ENCODE peak calls at places on chromosomes 2 and 18, in five cellular contexts. Z is AG20443, Q is Caco-2, T is iris pigment epithelial cell, H is breast epithelium. K is an unnamed sample.
A peak's percentile ranks its signal among the peaks of the same experiment; 100 is the strongest.

GRCh38 chr18:2083691-2084090 is 487.6 kb downstream of the METTL4 start:
- DNase-seq in Z (no peak), Q (no peak), T (peak; percentile 8), H (no peak), K (no peak)

GRCh38 chr2:72548081-72548764 is 277.6 kb downstream of the EXOC6B start:
- DNase-seq in Z (no peak), H (no peak), Q (peak; percentile 71), T (no peak), K (no peak)

GRCh38 chr2:240134466-240134865 is 1.6 kb downstream of the COPS9 start:
- DNase-seq in H (no peak), Q (no peak), T (no peak), Z (no peak), K (no peak)

GRCh38 chr2:70461981-70462876 is 91.4 kb downstream of the TGFA start:
- DNase-seq in T (no peak), H (no peak), Q (no peak), Z (no peak), K (no peak)

GRCh38 chr2:1891147-1891546 is 146.8 kb upstream of the PXDN start:
- DNase-seq in Z (no peak), T (no peak), Q (no peak), H (no peak), K (no peak)

GRCh38 chr18:54777989-54778388 is 50.3 kb upstream of the RAB27B start:
- DNase-seq in Z (no peak), T (no peak), Q (no peak), H (no peak), K (no peak)

GRCh38 chr2:234596696-234597575 is 100.1 kb upstream of the ARL4C start:
- DNase-seq in Q (no peak), T (no peak), Z (no peak), H (no peak), K (no peak)

GRCh38 chr2:23632831-23633395 is 247.9 kb downstream of the KLHL29 start:
- DNase-seq in Z (no peak), T (no peak), Q (no peak), H (no peak), K (no peak)

GRCh38 chr2:41989503-41990180 is 58.2 kb upstream of the PKDCC start:
- DNase-seq in Q (peak; percentile 59), Z (no peak), T (peak; percentile 89), H (no peak), K (no peak)

GRCh38 chr18:39871976-39872375 is 2083.1 kb upstream of the PIK3C3 start:
- DNase-seq in T (peak; percentile 42), Q (no peak), H (no peak), Z (no peak), K (no peak)

GRCh38 chr2:187453078-187453641 is 5.1 kb upstream of the CALCRL start:
- DNase-seq in Q (no peak), T (peak; percentile 21), H (no peak), Z (peak; percentile 20), K (no peak)

GRCh38 chr2:229314117-229314516 is 43.0 kb upstream of the PID1 start:
- DNase-seq in Z (no peak), T (peak; percentile 5), H (no peak), Q (no peak), K (no peak)

GRCh38 chr2:168731002-168731401 is 71.4 kb upstream of the NOSTRIN start:
- DNase-seq in H (no peak), T (no peak), Q (no peak), Z (no peak), K (no peak)

K was measured in T-cell.